ENCODE peak calls at places on chromosome 19, in six cellular contexts. E, U, I, F, H and J are unnamed samples. For H3K9me3, the result is how much of the 10 kb centered on the place peaks cover.

GRCh38 chr19:5321851-5322681 is 18.5 kb downstream of the PTPRS start:
- DNase-seq in E (peak), U (no peak), I (no peak), F (no peak), H (no peak), J (no peak)

GRCh38 chr19:52638601-52639000 is 446 bp upstream of the ZNF83 start:
- DNase-seq in E (peak), U (peak), I (no peak), F (no peak), H (no peak), J (no peak)

GRCh38 chr19:1929051-1929742 is 11.8 kb upstream of the CSNK1G2 start:
- DNase-seq in E (peak), U (peak), I (peak), F (peak), H (peak), J (peak)

GRCh38 chr19:5293607-5294089 is 47.0 kb downstream of the PTPRS start:
- DNase-seq in E (no peak), U (peak), I (no peak), F (no peak), H (peak), J (no peak)

GRCh38 chr19:30175987-30176386 is 196.2 kb upstream of the ZNF536 start:
- DNase-seq in E (no peak), U (no peak), I (no peak), F (no peak), H (no peak), J (no peak)

GRCh38 chr19:8641908-8642547 is 11.6 kb downstream of the NFILZ start:
- DNase-seq in E (no peak), U (peak), I (no peak), F (peak), H (no peak), J (no peak)

GRCh38 chr19:33233056-33233873 is 7.6 kb upstream of the SLC7A10 start:
- DNase-seq in E (no peak), U (no peak), I (no peak), F (no peak), H (no peak), J (no peak)

GRCh38 chr19:14536926-14537692 is 7.7 kb downstream of the TECR start:
- DNase-seq in E (peak), U (no peak), I (peak), F (peak), H (peak), J (no peak)

GRCh38 chr19:7970716-7971448 is 27.4 kb upstream of the TIMM44 start:
- DNase-seq in E (no peak), U (peak), I (no peak), F (peak), H (peak), J (peak)

GRCh38 chr19:1568320-1569019 is at the start of gene MEX3D:
- DNase-seq in E (peak), U (peak), I (peak), F (peak), H (peak), J (peak)

GRCh38 chr19:12779162-12779993 is 4.0 kb upstream of the HOOK2 start:
- DNase-seq in E (peak), U (peak), I (no peak), F (no peak), H (peak), J (no peak)

GRCh38 chr19:40650749-40651305 is 39.6 kb downstream of the NUMBL start:
- DNase-seq in E (peak), U (peak), I (no peak), F (no peak), H (no peak), J (no peak)

GRCh38 chr19:38512277-38512676 is 78.8 kb downstream of the RYR1 start:
- DNase-seq in E (no peak), U (no peak), I (no peak), F (no peak), H (no peak), J (no peak)

GRCh38 chr19:29526730-29527499 is 1.1 kb downstream of the VSTM2B start:
- DNase-seq in E (no peak), U (no peak), I (no peak), F (no peak), H (no peak), J (no peak)

GRCh38 chr19:17642656-17643055 is 45.5 kb downstream of the UNC13A start:
- DNase-seq in E (no peak), U (no peak), I (no peak), F (no peak), H (no peak), J (no peak)

GRCh38 chr19:5339950-5340636 is 519 bp downstream of the PTPRS start:
- DNase-seq in E (no peak), U (no peak), I (no peak), F (peak), H (no peak), J (no peak)

GRCh38 chr19:41687419-41687818 is 651 bp downstream of the CEACAM7 start:
- DNase-seq in E (no peak), U (no peak), I (no peak), F (no peak), H (no peak), J (no peak)
- TF ChIP-seq POLR2A in E (no peak), U (no peak), I (no peak), F (no peak), H (no peak), J (no peak)

GRCh38 chr19:11612816-11613511 is 15.7 kb downstream of the ZNF627 start:
- DNase-seq in E (no peak), U (no peak), I (no peak), F (no peak), H (no peak), J (no peak)
- H3K9me3 ChIP-seq in E (under half), U (under half), I (under half), F (half or more), H (under half), J (under half)

GRCh38 chr19:16340092-16340491 is 15.5 kb downstream of the KLF2 start:
- DNase-seq in E (no peak), U (peak), I (no peak), F (no peak), H (no peak), J (no peak)

GRCh38 chr19:16339361-16339725 is 14.7 kb downstream of the KLF2 start:
- DNase-seq in E (no peak), U (no peak), I (no peak), F (no peak), H (no peak), J (no peak)

GRCh38 chr19:16343156-16343555 is 18.5 kb downstream of the KLF2 start:
- DNase-seq in E (no peak), U (no peak), I (no peak), F (no peak), H (no peak), J (no peak)

GRCh38 chr19:16340654-16341053 is 16.0 kb downstream of the KLF2 start:
- DNase-seq in E (no peak), U (no peak), I (no peak), F (no peak), H (no peak), J (no peak)

DNA sequence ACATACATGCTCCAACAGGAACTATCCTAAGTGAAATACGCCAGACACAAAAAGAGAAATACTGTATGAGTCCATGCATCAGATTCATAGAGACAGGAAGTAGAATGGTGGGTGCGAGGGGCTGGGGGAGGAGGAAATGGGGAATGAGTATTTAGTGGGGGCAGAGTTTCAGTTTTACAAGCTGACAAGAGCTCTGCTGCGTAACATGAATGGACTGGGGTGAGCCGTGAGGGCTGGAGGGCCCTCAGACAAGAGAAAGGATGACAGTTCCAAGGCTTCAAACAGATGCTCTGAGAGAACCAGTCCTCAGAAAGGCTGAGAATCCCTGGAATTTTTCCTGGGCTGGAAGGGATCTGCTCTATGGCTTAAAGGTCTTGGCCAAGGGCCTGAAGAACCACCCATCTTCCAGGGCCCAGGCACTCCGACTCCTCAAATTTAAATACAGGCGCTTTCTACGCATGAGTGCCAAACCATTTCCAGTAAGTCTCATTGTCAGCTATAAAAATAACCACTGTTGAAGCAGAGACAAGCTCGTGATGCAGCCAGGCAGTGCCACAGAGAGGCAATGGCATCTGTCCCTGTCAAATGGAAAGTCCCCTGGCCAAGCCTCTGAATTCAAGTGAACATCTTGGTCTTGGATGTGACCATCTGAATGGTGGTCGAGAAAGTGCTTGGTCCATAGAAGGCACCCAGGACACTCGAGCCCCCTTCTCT is 17.5 kb downstream of the KLF2 start:
- DNase-seq in E (peak), U (no peak), I (no peak), F (no peak), H (peak), J (no peak)
- H3K4me3 ChIP-seq in E (no peak), U (no peak), I (no peak), F (no peak), H (no peak), J (no peak)

GRCh38 chr19:55476100-55476775 is at the start of gene ZNF628:
- DNase-seq in E (peak), U (peak), I (peak), F (peak), H (peak), J (peak)
- TF ChIP-seq POLR2A in E (peak), U (peak), I (peak), F (peak), H (peak), J (peak)

DNA sequence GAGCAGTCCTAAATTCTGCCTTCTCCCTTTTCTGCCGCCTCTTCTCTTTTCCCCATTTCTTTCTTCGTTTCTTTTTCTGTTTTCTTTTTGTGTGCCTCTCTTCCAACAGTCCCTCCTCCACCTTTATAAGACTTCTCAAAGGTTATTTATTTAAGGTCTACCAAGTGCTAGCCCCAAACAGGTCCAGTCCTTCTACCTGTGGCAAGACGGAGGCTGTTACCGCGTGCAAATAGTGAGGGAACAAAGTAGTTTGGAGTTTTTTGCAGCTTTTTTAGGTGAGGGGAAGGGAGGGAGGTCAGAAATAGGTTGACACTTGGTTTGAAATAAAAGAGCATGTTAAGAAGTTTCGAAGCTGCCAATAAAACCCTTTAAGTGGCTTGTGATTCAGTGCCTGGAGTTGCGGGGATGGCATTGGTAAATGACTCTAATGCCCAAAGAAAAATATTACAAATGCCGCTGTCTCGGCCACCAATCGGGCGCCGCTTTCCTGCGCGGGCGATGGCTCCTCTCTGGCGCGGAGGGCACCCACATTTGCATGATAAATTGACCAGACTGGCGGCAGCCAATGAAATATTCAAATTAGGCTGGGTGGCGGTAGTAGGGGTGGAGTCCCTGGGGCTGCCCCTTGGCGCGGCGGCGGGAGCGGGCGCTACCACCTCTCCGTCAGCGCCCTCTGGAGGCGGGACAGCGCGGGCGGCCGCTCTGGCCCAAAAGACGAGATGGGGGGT is 7.5 kb upstream of the TSHZ3 start:
- DNase-seq in E (peak), U (no peak), I (no peak), F (no peak), H (peak), J (no peak)
- H3K9me3 ChIP-seq in E (under half), U (under half), I (under half), F (under half), H (under half), J (under half)

DNA sequence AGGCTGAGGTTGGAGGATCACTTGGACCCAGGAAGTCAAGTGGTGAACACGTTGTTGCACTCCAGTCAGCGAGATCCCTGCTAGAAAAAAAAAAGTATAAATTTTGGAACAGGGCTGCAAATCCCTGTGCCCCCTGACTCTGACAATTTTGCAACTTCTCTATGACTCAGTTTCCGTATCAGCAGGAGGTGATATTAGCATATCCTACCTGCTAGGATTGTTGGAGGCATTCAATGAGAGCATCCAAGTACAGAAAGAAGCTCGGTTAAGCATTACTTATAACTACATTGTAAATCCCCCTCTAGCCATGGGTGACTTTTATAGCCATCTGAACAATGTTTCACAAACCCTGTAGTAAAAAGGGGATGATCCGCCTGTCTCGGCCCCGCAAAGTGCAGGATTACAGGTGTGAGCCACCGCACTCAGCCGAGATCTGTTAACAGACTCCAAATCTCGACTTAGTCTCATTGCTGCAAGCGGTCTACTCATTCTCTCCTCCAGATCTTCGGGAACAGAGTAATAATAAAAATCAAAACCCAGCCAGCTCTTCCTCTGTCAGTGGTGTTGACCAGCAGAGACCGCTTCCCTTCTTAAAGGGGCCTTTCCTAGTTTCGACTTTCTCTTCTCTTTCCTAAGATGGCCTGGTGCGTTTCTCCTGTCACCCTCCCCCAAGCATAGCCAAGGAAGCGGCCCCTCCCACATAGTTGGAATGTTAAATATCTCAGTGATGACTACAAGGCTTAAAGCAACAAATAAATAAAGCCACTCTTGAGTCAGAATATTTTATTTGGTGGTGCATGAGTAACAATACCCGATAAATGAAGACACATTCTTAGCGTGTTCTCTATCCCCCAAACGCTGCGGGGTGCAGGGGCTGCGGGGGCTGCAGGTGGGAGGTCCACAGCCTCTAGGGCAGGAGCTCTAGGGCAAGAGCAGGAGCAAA is 10.3 kb upstream of the BICRA start:
- DNase-seq in E (peak), U (peak), I (no peak), F (peak), H (peak), J (no peak)
- H3K4me3 ChIP-seq in E (peak), U (peak), I (peak), F (peak), H (no peak), J (peak)